ENCODE peak calls at places on chromosomes 5 and 9, in four cellular contexts. T is A549, K is K562, R is GM12878. Y is an unnamed sample.

GRCh38 chr5:152546493-152546892 is 141.4 kb upstream of the NMUR2 start:
- DNase-seq in T (no peak), K (no peak), R (no peak), Y (no peak)

GRCh38 chr5:2187687-2188086 is 305.0 kb upstream of the IRX4 start:
- DNase-seq in T (no peak), K (no peak), R (no peak), Y (no peak)

GRCh38 chr5:173868096-173868879 is 19.9 kb upstream of the CPEB4 start:
- DNase-seq in T (no peak), K (no peak), R (no peak), Y (peak; percentile 43)

GRCh38 chr5:111774525-111774924 is 17.5 kb upstream of the NREP start:
- DNase-seq in T (no peak), K (no peak), R (no peak), Y (no peak)

GRCh38 chr9:100718717-100719116 is 140.8 kb downstream of the CAVIN4 start:
- DNase-seq in T (no peak), K (no peak), R (no peak), Y (no peak)

GRCh38 chr5:142803428-142804111 is 33.4 kb downstream of the ARHGAP26 start:
- DNase-seq in T (peak; percentile 77), K (no peak), R (no peak), Y (no peak)

GRCh38 chr9:27371382-27371781 is 74.4 kb upstream of the EQTN start:
- DNase-seq in T (peak; percentile 41), K (no peak), R (no peak), Y (no peak)

GRCh38 chr5:102617187-102617856 is 118.5 kb upstream of the SLCO6A1 start:
- DNase-seq in T (no peak), K (no peak), R (no peak), Y (no peak)

GRCh38 chr5:125655156-125655555 is 768.1 kb upstream of the GRAMD2B start:
- DNase-seq in T (no peak), K (no peak), R (no peak), Y (no peak)

GRCh38 chr5:80254767-80255424 is 952 bp downstream of the SERINC5 start:
- DNase-seq in T (peak; percentile 28), K (no peak), R (no peak), Y (no peak)

GRCh38 chr5:136811086-136811485 is 445.7 kb upstream of the TRPC7 start:
- DNase-seq in T (no peak), K (no peak), R (no peak), Y (no peak)

GRCh38 chr5:136811551-136811950 is 446.2 kb upstream of the TRPC7 start:
- DNase-seq in T (no peak), K (no peak), R (no peak), Y (no peak)

GRCh38 chr5:136808756-136809155 is 443.4 kb upstream of the TRPC7 start:
- DNase-seq in T (no peak), K (no peak), R (no peak), Y (no peak)

GRCh38 chr5:136809382-136809781 is 444.0 kb upstream of the TRPC7 start:
- DNase-seq in T (no peak), K (no peak), R (peak; percentile 4), Y (no peak)

GRCh38 chr5:136810198-136810823 is 445.0 kb upstream of the TRPC7 start:
- DNase-seq in T (no peak), K (no peak), R (no peak), Y (no peak)
- TF ChIP-seq MYC in T (no peak), K (no peak), R (no peak), Y (no peak)

DNA sequence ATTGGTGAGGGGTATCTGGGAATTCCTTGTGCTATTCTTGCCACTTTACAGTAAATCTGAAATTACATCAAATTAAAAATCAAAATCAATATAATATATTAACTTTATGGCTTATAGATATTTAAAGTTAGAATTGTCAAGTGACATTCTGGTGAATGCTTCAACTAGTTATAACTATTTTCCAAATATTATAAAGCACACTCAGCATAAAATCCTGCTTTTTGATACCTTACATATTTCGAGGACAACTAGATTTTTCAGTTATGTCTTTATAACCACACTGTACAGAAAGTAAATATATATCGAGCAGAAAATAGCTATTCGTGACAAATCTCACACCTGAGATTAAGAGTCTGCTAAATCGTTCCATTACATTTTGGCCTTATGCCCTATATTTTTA is 210.2 kb downstream of the PDE4D start:
- DNase-seq in T (no peak), K (no peak), R (no peak), Y (no peak)
- TF ChIP-seq POLR2AphosphoS2 in T (no peak), K (no peak), R (no peak), Y (no peak)

GRCh38 chr9:73133042-73133651 is 18.5 kb upstream of the ANXA1 start:
- DNase-seq in T (no peak), K (no peak), R (no peak), Y (no peak)

GRCh38 chr9:73133921-73134407 is 17.7 kb upstream of the ANXA1 start:
- DNase-seq in T (no peak), K (no peak), R (peak; percentile 42), Y (no peak)

GRCh38 chr9:73129941-73130695 is 21.5 kb upstream of the ANXA1 start:
- DNase-seq in T (no peak), K (no peak), R (no peak), Y (no peak)

GRCh38 chr9:73131376-73131775 is 20.3 kb upstream of the ANXA1 start:
- DNase-seq in T (no peak), K (no peak), R (no peak), Y (no peak)

DNA sequence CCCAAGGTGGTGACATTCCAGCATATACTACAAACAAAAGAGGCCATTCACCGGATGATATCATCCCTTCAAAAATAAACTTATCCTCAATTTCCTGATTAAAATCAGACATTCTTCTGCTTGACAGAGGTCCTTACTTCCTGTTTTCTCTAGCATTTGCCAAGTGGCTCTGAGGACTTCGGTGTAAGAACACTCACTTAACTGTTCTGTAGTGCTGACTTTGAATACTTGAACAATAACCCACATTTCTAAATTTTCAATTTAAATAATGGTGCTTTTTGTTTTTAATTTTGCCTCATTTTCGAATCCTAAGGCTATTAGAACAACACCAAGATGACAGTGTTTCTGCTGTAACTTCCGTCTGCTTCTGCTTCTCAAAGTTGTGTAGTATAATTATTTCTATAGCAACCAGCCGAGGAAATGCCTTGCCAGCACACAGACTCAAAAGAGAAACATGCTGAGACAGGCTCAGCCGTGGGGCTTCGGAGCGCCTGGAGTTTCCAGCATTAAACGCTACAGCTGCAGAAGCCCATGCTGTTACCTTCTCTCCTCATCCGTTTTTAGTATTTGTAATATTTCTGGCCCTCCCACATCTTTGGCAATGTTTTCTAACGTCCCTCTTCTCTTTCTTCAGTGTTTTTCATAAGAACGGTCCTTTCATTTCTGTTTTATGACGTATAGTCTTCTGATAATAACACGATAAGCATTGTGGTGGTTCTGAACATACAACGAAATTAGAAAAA is 19.5 kb upstream of the ANXA1 start:
- DNase-seq in T (no peak), K (no peak), R (peak; percentile 55), Y (no peak)
- TF ChIP-seq MYC in T (no peak), K (no peak), R (no peak), Y (no peak)

GRCh38 chr9:87569008-87569908 is 71.6 kb downstream of the DAPK1 start:
- DNase-seq in T (no peak), K (no peak), R (no peak), Y (peak; percentile 91)

GRCh38 chr9:87567566-87567965 is 69.9 kb downstream of the DAPK1 start:
- DNase-seq in T (no peak), K (peak; percentile 11), R (no peak), Y (no peak)

GRCh38 chr9:87564706-87565335 is 67.2 kb downstream of the DAPK1 start:
- DNase-seq in T (no peak), K (no peak), R (no peak), Y (no peak)

GRCh38 chr9:87567988-87568800 is 70.5 kb downstream of the DAPK1 start:
- DNase-seq in T (no peak), K (no peak), R (no peak), Y (no peak)

GRCh38 chr9:87567047-87567446 is 69.4 kb downstream of the DAPK1 start:
- DNase-seq in T (no peak), K (no peak), R (no peak), Y (no peak)
- TF ChIP-seq POLR2AphosphoS2 in T (no peak), K (no peak), R (no peak), Y (no peak)

DNA sequence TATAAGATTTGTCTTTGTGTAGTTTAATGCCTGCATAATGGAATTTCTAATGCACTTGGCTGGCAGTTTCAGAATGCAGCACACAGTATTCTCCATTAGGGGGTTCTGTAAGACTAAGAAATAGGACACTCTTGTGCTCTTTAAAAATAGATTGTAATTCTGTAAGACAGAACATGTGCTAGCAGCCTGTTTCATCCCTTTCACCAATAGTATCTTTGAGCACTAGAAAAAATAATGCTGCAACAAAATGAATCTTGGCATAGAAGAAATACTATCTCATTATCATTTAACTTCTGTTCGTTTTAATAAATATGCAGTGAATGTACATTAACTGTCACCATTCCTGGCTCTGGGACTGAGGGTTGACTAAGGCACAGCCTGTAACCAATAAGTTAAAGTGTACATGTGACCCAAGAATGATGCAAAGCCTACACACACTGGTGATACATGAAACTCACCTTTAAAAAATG is 23.8 kb upstream of the ZNF622 start:
- DNase-seq in T (peak; percentile 45), K (no peak), R (no peak), Y (peak; percentile 30)
- TF ChIP-seq MYC in T (no peak), K (no peak), R (no peak), Y (no peak)

DNA sequence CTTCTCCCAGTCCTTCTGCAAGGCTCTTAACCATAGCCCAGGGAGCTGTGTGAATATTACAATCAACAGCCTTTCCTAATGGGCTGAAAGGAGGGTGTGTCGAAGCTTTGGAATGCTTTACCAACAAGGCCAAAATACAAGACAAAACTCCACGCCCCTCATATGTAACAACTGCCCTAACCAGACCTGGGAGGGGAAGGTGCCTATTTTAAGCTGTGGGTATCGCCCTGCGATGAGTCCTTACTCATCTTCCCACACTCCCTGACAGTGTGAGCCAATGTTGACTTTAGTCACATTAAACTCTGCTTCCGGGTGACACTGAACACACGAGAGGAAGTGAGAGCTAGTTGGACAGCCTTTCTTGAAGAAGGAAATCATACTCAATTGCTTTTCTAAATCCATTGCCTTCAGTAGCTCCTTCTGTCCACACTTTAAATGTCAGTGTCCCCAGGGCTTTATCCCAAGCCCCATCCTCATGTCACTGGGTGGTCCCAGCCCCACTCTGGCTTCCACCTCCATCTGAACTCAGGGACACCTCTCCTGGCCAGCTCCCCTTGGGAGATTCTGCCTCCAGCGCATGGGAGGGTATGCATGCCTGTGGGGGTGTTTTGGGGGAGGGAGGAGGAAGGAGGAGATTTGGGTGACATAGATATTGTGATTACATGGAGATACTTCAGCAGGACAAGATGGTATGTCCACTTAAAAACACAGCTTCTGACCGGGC is 6.5 kb upstream of the TBC1D9B start:
- DNase-seq in T (peak; percentile 25), K (no peak), R (no peak), Y (peak; percentile 34)
- TF ChIP-seq POLR2AphosphoS2 in T (no peak), K (no peak), R (no peak), Y (no peak)

DNA sequence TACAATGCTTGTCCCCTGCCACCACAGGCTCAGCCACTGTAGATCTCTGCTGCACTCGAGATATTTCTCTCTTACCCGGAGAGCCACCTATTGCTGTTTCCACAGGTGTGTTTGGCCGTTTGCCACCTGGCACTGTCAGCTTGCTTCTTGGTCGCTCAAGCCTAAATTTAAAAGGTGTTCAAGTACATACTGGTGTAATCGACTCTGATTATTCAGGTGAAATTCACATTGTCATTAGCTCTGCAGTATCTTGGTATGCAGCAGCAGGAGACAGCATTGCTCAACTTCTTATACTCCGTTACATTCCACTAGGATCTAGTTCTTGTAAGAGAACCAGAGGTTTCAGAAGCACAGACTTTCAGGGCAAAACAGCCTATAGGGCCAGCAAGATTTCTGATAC is 103.5 kb downstream of the SYK start:
- DNase-seq in T (no peak), K (no peak), R (no peak), Y (no peak)
- TF ChIP-seq MYC in T (no peak), K (no peak), R (no peak), Y (no peak)

Y was measured in HepG2.